ENCODE peak calls at places on chromosomes 2 and 18, in four cellular contexts. K is right lobe of liver, Y is PC-9, L is GM23338. J is an unnamed sample.

GRCh38 chr2:201761101-201761500 is 19.6 kb downstream of the ALS2 start:
- DNase-seq in Y (no peak), L (no peak), K (no peak), J (no peak)

GRCh38 chr2:127161176-127162136 is 54.5 kb upstream of the BIN1 start:
- DNase-seq in K (no peak), L (no peak), Y (no peak), J (no peak)

GRCh38 chr2:207041279-207041678 is 102.0 kb downstream of the CPO start:
- DNase-seq in L (peak), Y (no peak), K (no peak), J (no peak)

GRCh38 chr2:199273043-199273647 is 184.6 kb downstream of the SATB2 start:
- DNase-seq in K (no peak), Y (no peak), L (no peak), J (no peak)

GRCh38 chr2:52117299-52117698 is 1085.4 kb upstream of the NRXN1 start:
- DNase-seq in Y (no peak), K (no peak), L (no peak), J (no peak)

GRCh38 chr18:77133051-77133919 is 702 bp upstream of the MBP start:
- DNase-seq in Y (peak), K (no peak), L (peak), J (no peak)

GRCh38 chr2:152339762-152340286 is 4.8 kb downstream of the FMNL2 start:
- DNase-seq in K (no peak), L (no peak), Y (no peak), J (no peak)

GRCh38 chr2:70471129-70471528 is 82.5 kb downstream of the TGFA start:
- DNase-seq in L (no peak), Y (peak), K (no peak), J (no peak)

GRCh38 chr18:31581498-31582197 is 10.0 kb upstream of the TTR start:
- DNase-seq in Y (no peak), K (peak), L (no peak), J (no peak)

GRCh38 chr2:231932711-231932970 is 6.4 kb upstream of the NPPC start:
- DNase-seq in K (no peak), L (no peak), Y (no peak), J (no peak)

GRCh38 chr18:79576686-79577351 is 102.8 kb upstream of the CTDP1 start:
- DNase-seq in K (peak), Y (no peak), L (no peak), J (no peak)

GRCh38 chr2:109545828-109546713 is 67.7 kb downstream of the SEPTIN10 start:
- DNase-seq in K (peak), L (peak), Y (peak), J (no peak)

GRCh38 chr2:33791625-33792024 is 192.5 kb upstream of the FAM98A start:
- DNase-seq in K (no peak), Y (no peak), L (no peak), J (peak)

GRCh38 chr2:233096006-233096405 is 35.9 kb downstream of the INPP5D start:
- DNase-seq in Y (no peak), K (no peak), L (no peak), J (no peak)

GRCh38 chr2:27209621-27210401 is 2.0 kb upstream of the ATRAID start:
- DNase-seq in K (no peak), Y (peak), L (no peak), J (no peak)

GRCh38 chr2:43348904-43349725 is 122.7 kb upstream of the ZFP36L2 start:
- DNase-seq in Y (no peak), L (no peak), K (no peak), J (no peak)

GRCh38 chr2:86393521-86394490 is 47.4 kb upstream of the KDM3A start:
- DNase-seq in Y (peak), L (no peak), K (no peak), J (peak)

GRCh38 chr2:230821261-230821990 is 43.3 kb upstream of the ITM2C start:
- DNase-seq in L (no peak), K (no peak), Y (no peak), J (no peak)

GRCh38 chr18:3051718-3052410 is 38.9 kb upstream of the LPIN2 start:
- DNase-seq in K (peak), L (no peak), Y (peak), J (peak)

GRCh38 chr18:46152436-46152807 is 48.2 kb downstream of the HAUS1 start:
- DNase-seq in K (no peak), Y (peak), L (no peak), J (peak)

GRCh38 chr2:232261776-232262175 is 116.8 kb upstream of the ALPP start:
- DNase-seq in Y (no peak), L (no peak), K (no peak), J (no peak)

GRCh38 chr2:128584296-128584900 is 265.7 kb upstream of the HS6ST1 start:
- DNase-seq in K (no peak), L (no peak), Y (no peak), J (no peak)

GRCh38 chr18:76610933-76611749 is 116.1 kb upstream of the ZNF516 start:
- DNase-seq in Y (no peak), L (peak), K (peak), J (no peak)

GRCh38 chr2:164485541-164485940 is 135.7 kb downstream of the GRB14 start:
- DNase-seq in Y (no peak), K (no peak), L (no peak), J (no peak)

GRCh38 chr18:79523738-79524180 is 128.0 kb downstream of the NFATC1 start:
- DNase-seq in L (no peak), K (peak), Y (no peak), J (no peak)

GRCh38 chr2:217124050-217124449 is 264.2 kb upstream of the TNP1 start:
- DNase-seq in K (no peak), Y (no peak), L (no peak), J (no peak)

GRCh38 chr2:24793752-24794477 is 690 bp downstream of the CENPO start:
- DNase-seq in K (no peak), L (peak), Y (no peak), J (no peak)

GRCh38 chr2:191959209-191959608 is 112.3 kb upstream of the CAVIN2 start:
- DNase-seq in L (no peak), K (no peak), Y (no peak), J (no peak)

GRCh38 chr2:27264753-27265535 is 2.1 kb upstream of the SLC30A3 start:
- DNase-seq in Y (peak), K (no peak), L (peak), J (no peak)

GRCh38 chr2:103484906-103485305 is 723.1 kb downstream of the TMEM182 start:
- DNase-seq in K (no peak), L (no peak), Y (no peak), J (no peak)

GRCh38 chr2:70551156-70551555 is 2.5 kb downstream of the TGFA start:
- DNase-seq in L (no peak), Y (peak), K (no peak), J (no peak)

GRCh38 chr2:9473985-9474360 is 378 bp upstream of the IAH1 start:
- DNase-seq in K (peak), L (no peak), Y (no peak), J (no peak)

GRCh38 chr18:76450912-76451421 is 44.1 kb downstream of the ZNF516 start:
- DNase-seq in Y (no peak), L (peak), K (no peak), J (no peak)

GRCh38 chr2:118120001-118120400 is 31.7 kb downstream of the INSIG2 start:
- DNase-seq in Y (no peak), L (no peak), K (no peak), J (no peak)

GRCh38 chr2:239745386-239745785 is 279.8 kb downstream of the NDUFA10 start:
- DNase-seq in K (no peak), L (no peak), Y (no peak), J (no peak)

GRCh38 chr2:160087854-160088745 is 25.7 kb upstream of the PLA2R1 start:
- DNase-seq in Y (no peak), K (no peak), L (peak), J (no peak)

GRCh38 chr2:72293620-72294019 is 146.0 kb upstream of the CYP26B1 start:
- DNase-seq in Y (no peak), L (no peak), K (no peak), J (no peak)

GRCh38 chr2:235129856-235130255 is 178.0 kb downstream of the SH3BP4 start:
- DNase-seq in K (no peak), Y (no peak), L (no peak), J (no peak)

GRCh38 chr2:8872821-8873432 is 35.5 kb upstream of the KIDINS220 start:
- DNase-seq in L (peak), K (no peak), Y (peak), J (no peak)

GRCh38 chr2:3127279-3127690 is 250.3 kb downstream of the EIPR1 start:
- DNase-seq in L (no peak), Y (no peak), K (no peak), J (no peak)

GRCh38 chr2:3125761-3126130 is 251.9 kb downstream of the EIPR1 start:
- DNase-seq in K (no peak), L (no peak), Y (no peak), J (no peak)

GRCh38 chr2:3126171-3126685 is 251.4 kb downstream of the EIPR1 start:
- DNase-seq in L (no peak), K (no peak), Y (no peak), J (no peak)

GRCh38 chr2:3127710-3128109 is 249.9 kb downstream of the EIPR1 start:
- DNase-seq in L (no peak), K (peak), Y (no peak), J (no peak)

GRCh38 chr2:3126686-3127278 is 250.8 kb downstream of the EIPR1 start:
- DNase-seq in K (no peak), Y (no peak), L (no peak), J (no peak)
- H3K27ac ChIP-seq in K (no peak), Y (no peak), L (no peak), J (no peak)

GRCh38 chr2:17539993-17540812 is at the start of gene VSNL1:
- DNase-seq in Y (peak), L (peak), K (peak), J (peak)

GRCh38 chr2:17538844-17539554 is 1.5 kb upstream of the VSNL1 start:
- DNase-seq in Y (peak), L (peak), K (peak), J (peak)

GRCh38 chr2:17539596-17539992 is 902 bp upstream of the VSNL1 start:
- DNase-seq in L (peak), Y (no peak), K (peak), J (no peak)

GRCh38 chr2:17536416-17536815 is 4.1 kb upstream of the VSNL1 start:
- DNase-seq in Y (no peak), K (no peak), L (no peak), J (no peak)

DNA sequence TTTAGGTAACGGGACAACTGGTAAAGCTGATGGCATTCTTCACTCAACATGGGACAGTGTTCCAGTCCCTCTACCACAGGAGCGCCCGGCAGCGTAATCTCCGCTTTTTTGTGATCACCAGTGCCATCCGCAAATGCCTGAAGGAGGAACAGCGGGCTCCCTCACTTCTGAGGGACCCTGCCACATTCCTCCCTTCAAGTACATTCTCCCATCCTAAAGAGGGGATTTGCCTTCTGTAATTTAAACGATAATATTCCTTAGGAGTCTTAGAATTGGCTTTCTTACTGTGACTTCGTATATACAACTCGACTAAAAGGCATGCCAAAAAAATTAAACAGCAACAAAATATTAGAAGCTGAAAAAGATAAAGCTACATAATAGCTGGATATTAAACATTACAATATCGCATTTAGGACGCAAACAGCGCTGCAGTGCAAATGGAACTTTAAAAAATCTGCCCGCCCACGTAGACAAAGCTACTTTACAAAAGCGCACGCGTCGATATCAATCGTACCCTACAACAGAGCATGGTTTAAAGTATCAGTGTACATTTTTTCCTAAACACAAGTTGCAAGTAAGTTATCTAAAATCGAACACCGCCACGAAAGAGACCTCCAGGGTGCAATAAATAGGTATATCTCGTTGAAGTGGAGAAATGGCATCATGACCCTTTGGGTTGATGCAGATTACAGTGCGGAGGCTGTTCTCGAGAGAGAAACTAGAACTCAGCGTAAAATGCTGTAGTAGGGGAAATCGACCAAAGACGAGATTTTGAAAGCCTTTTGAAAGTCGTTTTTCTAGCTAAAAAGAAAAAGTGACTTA is 2.3 kb upstream of the VSNL1 start:
- DNase-seq in Y (no peak), K (peak), L (peak), J (no peak)
- H3K27ac ChIP-seq in Y (peak), K (peak), L (no peak), J (peak)

DNA sequence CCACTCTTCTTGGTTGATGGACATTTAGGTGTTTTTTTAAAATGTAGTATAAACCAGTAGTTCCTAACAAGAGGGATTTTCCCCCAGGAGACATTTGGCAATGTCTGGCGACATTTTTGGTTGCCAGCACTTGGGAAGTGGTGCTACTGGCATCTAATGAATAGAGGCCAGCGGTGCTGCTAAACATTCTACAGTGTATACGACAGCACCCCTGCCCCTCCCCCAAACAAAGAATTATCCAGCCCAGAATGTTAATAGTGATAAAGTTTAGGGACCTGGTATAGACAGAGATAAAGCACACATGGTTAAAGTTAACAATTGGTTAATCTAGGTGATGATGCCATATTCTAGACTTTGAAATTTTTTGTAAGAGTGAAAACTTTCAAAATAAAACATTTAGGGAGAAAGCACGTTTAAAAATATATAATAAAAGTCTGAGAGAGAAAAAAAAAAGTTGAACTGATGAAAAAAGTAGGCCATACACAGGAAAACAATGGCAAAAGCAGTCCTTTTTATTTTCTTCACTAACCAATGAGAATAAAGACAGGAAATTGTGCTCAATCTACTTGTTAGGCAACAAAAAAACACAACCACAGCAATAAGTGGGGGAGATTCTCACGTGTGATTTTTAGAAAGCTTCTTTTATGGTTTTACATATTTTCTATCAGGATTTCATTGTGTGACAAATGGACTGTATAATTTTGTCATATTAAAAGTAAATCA is 14.8 kb downstream of the FBXO48 start:
- DNase-seq in K (no peak), L (no peak), Y (no peak), J (no peak)
- H3K27ac ChIP-seq in K (no peak), L (no peak), Y (no peak), J (no peak)

GRCh38 chr2:149020432-149020851 is 18.1 kb upstream of the LYPD6B start:
- DNase-seq in K (no peak), L (no peak), Y (no peak), J (no peak)
- H3K27ac ChIP-seq in K (no peak), L (no peak), Y (no peak), J (no peak)

GRCh38 chr2:138762515-138762914 is 17.7 kb downstream of the NXPH2 start:
- DNase-seq in Y (no peak), L (no peak), K (no peak), J (no peak)

GRCh38 chr2:138752231-138752956 is 27.8 kb downstream of the NXPH2 start:
- DNase-seq in L (no peak), K (no peak), Y (peak), J (no peak)

GRCh38 chr2:138760693-138761092 is 19.5 kb downstream of the NXPH2 start:
- DNase-seq in Y (no peak), K (no peak), L (no peak), J (no peak)

GRCh38 chr2:138757376-138757775 is 22.8 kb downstream of the NXPH2 start:
- DNase-seq in L (no peak), Y (no peak), K (no peak), J (peak)
- H3K27ac ChIP-seq in L (no peak), Y (no peak), K (no peak), J (no peak)

DNA sequence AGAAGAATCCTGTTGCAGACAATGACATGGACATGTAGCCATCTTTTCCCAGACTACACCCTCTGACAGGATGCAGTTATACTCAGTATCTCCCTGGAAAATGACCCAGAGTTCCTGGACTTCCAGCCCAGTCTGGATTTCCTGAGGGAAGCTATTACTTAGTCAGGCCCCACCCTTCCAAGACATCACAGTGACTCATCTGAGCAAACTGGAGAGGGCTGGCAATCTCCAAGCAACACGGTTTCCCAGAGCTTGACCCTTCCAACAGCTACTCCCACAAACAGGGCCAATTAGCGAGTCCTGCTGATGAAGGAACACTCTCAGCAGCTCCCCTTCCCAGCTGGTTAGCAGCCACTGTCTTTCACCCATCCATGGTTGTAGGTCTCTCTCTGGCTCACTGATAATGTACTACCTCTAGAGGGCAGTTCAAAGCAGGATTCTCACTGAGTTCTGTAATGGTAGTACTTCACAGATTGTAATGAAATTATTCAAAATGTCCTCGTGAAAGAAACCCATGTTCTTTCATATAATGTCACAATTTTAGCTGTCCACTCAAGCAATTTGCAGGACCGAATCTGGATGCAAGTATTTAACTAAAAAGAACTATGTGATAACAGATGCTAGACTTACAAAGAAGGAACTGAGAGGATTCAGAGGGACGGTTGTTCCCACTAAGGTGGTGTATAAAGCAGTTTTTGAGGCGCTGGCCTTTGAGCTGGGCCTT is 110.2 kb downstream of the MDH1 start:
- DNase-seq in Y (peak), K (peak), L (peak), J (peak)
- H3K27ac ChIP-seq in Y (peak), K (peak), L (no peak), J (peak)

DNA sequence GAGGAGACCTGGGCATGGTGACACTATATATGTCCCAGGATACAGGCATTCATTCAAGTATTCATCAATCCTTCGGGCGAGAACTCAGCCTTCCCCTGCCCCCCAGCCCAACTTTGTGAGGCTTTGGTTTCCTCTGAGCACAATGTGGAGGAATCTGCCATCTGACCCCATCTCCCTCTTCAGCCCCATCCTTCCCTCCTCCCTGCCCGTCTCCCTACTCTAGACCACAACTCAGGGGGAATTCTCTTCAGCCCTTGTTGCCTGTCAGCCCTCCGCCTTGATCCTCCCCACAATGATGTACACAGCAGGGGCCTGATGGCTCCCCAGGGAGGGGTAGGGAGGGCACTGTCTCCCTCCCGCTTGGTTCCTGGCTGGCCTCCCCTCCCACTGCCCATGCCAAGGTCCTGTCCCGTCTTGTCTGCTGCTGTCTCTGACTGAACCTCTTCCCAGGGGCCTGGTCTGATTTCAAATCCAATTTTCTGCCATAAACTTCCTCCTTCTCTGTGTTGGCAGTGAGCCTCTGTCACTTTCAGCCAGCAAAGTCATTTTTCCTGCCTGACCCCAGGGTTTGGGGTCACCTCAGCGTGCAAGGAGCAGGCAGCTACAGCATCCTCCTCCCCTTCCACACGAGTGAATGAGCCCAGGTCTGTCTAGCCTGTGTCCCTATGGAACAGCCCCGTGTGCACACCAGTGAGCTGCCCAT is 197.3 kb downstream of the CELF4 start:
- DNase-seq in L (no peak), Y (no peak), K (no peak), J (no peak)
- H3K27ac ChIP-seq in L (no peak), Y (no peak), K (no peak), J (no peak)

J was measured in epithelial cell of prostate.